ENCODE peak calls at places on chromosomes 16 and 17, in seven cellular contexts. R is memory B cell; V is activated T-cell treated with anti-CD3 and anti-CD28 coated beads, Interleukin-2, amount 50 U/mL, for 72 hours; C is AG08395; Y is activated CD8-positive, alpha-beta memory T cell treated with anti-CD3 and anti-CD28 coated beads for 48 hours; X is cardiac muscle cell; I is WTC11. T is an unnamed sample.

GRCh38 chr16:73265124-73265838 is 217.4 kb upstream of the ZFHX3 start:
- DNase-seq in R (no peak), V (no peak), Y (no peak), X (no peak), C (no peak), I (peak), T (no peak)

GRCh38 chr16:88429387-88430184 is 23.5 kb upstream of the ZFPM1 start:
- DNase-seq in X (no peak), C (no peak), R (no peak), V (no peak), Y (no peak), I (no peak), T (no peak)

GRCh38 chr16:12501727-12502457 is 301.8 kb downstream of the CPPED1 start:
- DNase-seq in I (no peak), C (no peak), X (no peak), Y (no peak), R (no peak), V (no peak), T (no peak)

GRCh38 chr16:378821-379182 is 3.0 kb downstream of the PGAP6 start:
- DNase-seq in Y (no peak), X (no peak), R (no peak), V (no peak), C (no peak), I (no peak), T (peak)

GRCh38 chr16:28534542-28535373 is 4.0 kb downstream of the NUPR1 start:
- DNase-seq in R (no peak), I (no peak), C (peak), Y (no peak), V (no peak), X (no peak), T (no peak)

GRCh38 chr16:81779540-81780320 is 639 bp downstream of the PLCG2 start:
- DNase-seq in Y (no peak), C (no peak), X (no peak), V (peak), I (peak), R (peak), T (peak)

GRCh38 chr17:40023590-40024292 is 8.5 kb downstream of the CSF3 start:
- DNase-seq in C (no peak), Y (no peak), R (no peak), I (no peak), X (no peak), V (no peak), T (peak)

GRCh38 chr17:49548506-49549310 is 27.0 kb upstream of the NXPH3 start:
- DNase-seq in I (peak), Y (no peak), C (peak), V (no peak), R (no peak), X (peak), T (no peak)

GRCh38 chr17:82939213-82940030 is 99.6 kb upstream of the ZNF750 start:
- DNase-seq in V (no peak), R (no peak), X (no peak), C (no peak), I (peak), Y (no peak), T (peak)

GRCh38 chr17:66425751-66426396 is 123.5 kb downstream of the PRKCA start:
- DNase-seq in X (no peak), R (no peak), C (no peak), Y (no peak), I (no peak), V (no peak), T (no peak)

GRCh38 chr16:66107661-66108060 is 258.8 kb upstream of the CDH5 start:
- DNase-seq in R (no peak), V (no peak), I (no peak), Y (no peak), X (no peak), C (peak), T (no peak)

GRCh38 chr16:30096862-30097563 is 1.0 kb upstream of the YPEL3 start:
- DNase-seq in C (no peak), V (no peak), X (no peak), R (peak), Y (no peak), I (peak), T (no peak)

GRCh38 chr16:55989569-55989907 is 114.4 kb upstream of the CES5A start:
- DNase-seq in C (no peak), R (no peak), X (no peak), Y (no peak), I (no peak), V (no peak), T (peak)

GRCh38 chr17:71184716-71185115 is 936.1 kb upstream of the SOX9 start:
- DNase-seq in R (no peak), Y (no peak), V (no peak), C (peak), I (no peak), X (no peak), T (no peak)

GRCh38 chr17:57562231-57562630 is 182.9 kb downstream of the CCDC182 start:
- DNase-seq in R (no peak), I (no peak), Y (no peak), V (no peak), X (no peak), C (no peak), T (no peak)

GRCh38 chr17:63497708-63498483 is 21.0 kb downstream of the ACE start:
- DNase-seq in Y (no peak), I (peak), C (no peak), V (no peak), X (peak), R (no peak), T (no peak)

GRCh38 chr16:51527349-51527748 is 376.3 kb upstream of the SALL1 start:
- DNase-seq in R (no peak), X (no peak), V (no peak), Y (no peak), I (no peak), C (no peak), T (no peak)

GRCh38 chr16:72561-73537 is at the start of gene RHBDF1:
- DNase-seq in Y (no peak), I (peak), X (peak), V (peak), C (peak), R (no peak), T (peak)

GRCh38 chr16:1535391-1536291 is 2.2 kb downstream of the TMEM204 start:
- DNase-seq in Y (no peak), I (no peak), X (no peak), C (no peak), R (no peak), V (peak), T (peak)

GRCh38 chr17:59853168-59853918 is 39.4 kb downstream of the TUBD1 start:
- DNase-seq in R (no peak), Y (no peak), X (no peak), V (peak), C (no peak), I (peak), T (peak)

GRCh38 chr17:18041776-18042175 is 2.6 kb downstream of the GID4 start:
- DNase-seq in X (no peak), V (no peak), R (no peak), I (no peak), Y (no peak), C (peak), T (no peak)

GRCh38 chr16:71916397-71916920 is 21.1 kb downstream of the IST1 start:
- DNase-seq in Y (no peak), R (no peak), I (no peak), V (no peak), X (no peak), C (no peak), T (no peak)

GRCh38 chr16:1651509-1652342 is 26.4 kb upstream of the JPT2 start:
- DNase-seq in C (no peak), R (no peak), X (peak), Y (no peak), I (no peak), V (no peak), T (no peak)

GRCh38 chr16:85474808-85475207 is 138.3 kb upstream of the GSE1 start:
- DNase-seq in R (no peak), V (no peak), X (no peak), Y (no peak), C (no peak), I (no peak), T (no peak)

GRCh38 chr17:79754359-79754758 is 23.6 kb upstream of the CBX2 start:
- DNase-seq in V (no peak), R (no peak), X (no peak), I (no peak), C (no peak), Y (no peak), T (peak)

GRCh38 chr16:54436342-54436741 is 149.8 kb upstream of the IRX3 start:
- DNase-seq in I (no peak), C (no peak), V (no peak), R (no peak), X (no peak), Y (no peak), T (no peak)

GRCh38 chr16:68335175-68335574 is 24.4 kb downstream of the PRMT7 start:
- DNase-seq in C (no peak), R (no peak), Y (no peak), X (no peak), I (no peak), V (no peak), T (peak)

GRCh38 chr16:3171181-3171854 is 16.7 kb upstream of the OR1F1 start:
- DNase-seq in I (peak), R (peak), V (peak), X (no peak), Y (no peak), C (no peak), T (peak)

GRCh38 chr16:49596699-49597291 is 223.2 kb downstream of the C16orf78 start:
- DNase-seq in X (no peak), V (no peak), Y (no peak), R (no peak), C (no peak), I (no peak), T (no peak)

GRCh38 chr17:43791589-43791988 is 11.4 kb downstream of the CFAP97D1 start:
- DNase-seq in C (peak), R (no peak), I (no peak), V (no peak), X (peak), Y (no peak), T (no peak)

GRCh38 chr16:1108299-1109252 is 12.5 kb upstream of the C1QTNF8 start:
- DNase-seq in C (peak), R (no peak), X (no peak), Y (no peak), V (no peak), I (peak), T (no peak)